ENCODE peak calls at places on chromosomes 4 and X, in seven cellular contexts. W is breast epithelium, Q is gastrocnemius medialis, C is SK-N-SH, R is Peyer's patch, T is fibroblast of lung, P is GM12878. J is an unnamed sample.

GRCh38 chrX:69262036-69262905 is 97.0 kb upstream of the PJA1 start:
- DNase-seq in W (no peak), Q (no peak), C (no peak), R (no peak), T (peak), P (no peak), J (peak)

GRCh38 chrX:108453841-108454240 is 14.2 kb downstream of the COL4A5 start:
- DNase-seq in W (no peak), Q (no peak), C (no peak), R (no peak), T (no peak), P (no peak), J (no peak)

GRCh38 chr4:168825975-168826374 is 184.1 kb downstream of the CBR4 start:
- DNase-seq in W (no peak), Q (no peak), C (no peak), R (no peak), T (no peak), P (no peak), J (no peak)

GRCh38 chr4:182143822-182144620 is 99.2 kb upstream of the TENM3 start:
- DNase-seq in W (no peak), Q (no peak), C (peak), R (peak), T (peak), P (no peak), J (no peak)

GRCh38 chr4:184987493-184988031 is 30.7 kb upstream of the HELT start:
- DNase-seq in W (no peak), Q (no peak), C (no peak), R (peak), T (no peak), P (no peak), J (no peak)

GRCh38 chr4:5888706-5889696 is 3.9 kb downstream of the CRMP1 start:
- DNase-seq in W (no peak), Q (no peak), C (no peak), R (no peak), T (no peak), P (no peak), J (no peak)

GRCh38 chrX:44945736-44946135 is 72.7 kb downstream of the KDM6A start:
- DNase-seq in W (no peak), Q (no peak), C (no peak), R (no peak), T (no peak), P (no peak), J (no peak)

GRCh38 chr4:72919464-72919863 is 150.1 kb downstream of the COX18 start:
- DNase-seq in W (no peak), Q (no peak), C (no peak), R (no peak), T (no peak), P (no peak), J (no peak)

GRCh38 chr4:10524196-10524833 is 67.1 kb upstream of the ZNF518B start:
- DNase-seq in W (no peak), Q (no peak), C (no peak), R (no peak), T (no peak), P (no peak), J (no peak)

GRCh38 chrX:38375888-38376287 is 23.5 kb downstream of the OTC start:
- DNase-seq in W (no peak), Q (no peak), C (peak), R (no peak), T (peak), P (no peak), J (no peak)

GRCh38 chrX:56797966-56798711 is 69.1 kb downstream of the NBDY start:
- DNase-seq in W (no peak), Q (peak), C (peak), R (no peak), T (peak), P (no peak), J (no peak)

GRCh38 chrX:134948333-134949241 is 42.2 kb upstream of the SMIM10 start:
- DNase-seq in W (no peak), Q (no peak), C (no peak), R (no peak), T (peak), P (no peak), J (no peak)

GRCh38 chr4:6327220-6327917 is 57.7 kb downstream of the WFS1 start:
- DNase-seq in W (peak), Q (peak), C (peak), R (peak), T (peak), P (no peak), J (peak)

GRCh38 chrX:19670854-19671620 is 155.7 kb upstream of the MAP3K15 start:
- DNase-seq in W (peak), Q (peak), C (peak), R (peak), T (peak), P (no peak), J (peak)

GRCh38 chrX:150913511-150913910 is 15.0 kb upstream of the CD99L2 start:
- DNase-seq in W (no peak), Q (no peak), C (no peak), R (no peak), T (peak), P (no peak), J (no peak)

GRCh38 chr4:31662951-31663350 is 942.8 kb downstream of the PCDH7 start:
- DNase-seq in W (no peak), Q (no peak), C (no peak), R (no peak), T (no peak), P (no peak), J (no peak)

GRCh38 chrX:83916525-83916924 is 55.6 kb downstream of the CYLC1 start:
- DNase-seq in W (no peak), Q (no peak), C (peak), R (no peak), T (no peak), P (no peak), J (no peak)

GRCh38 chr4:37471971-37472370 is 214.2 kb downstream of the RELL1 start:
- DNase-seq in W (peak), Q (no peak), C (no peak), R (peak), T (no peak), P (no peak), J (no peak)

GRCh38 chr4:83358410-83358809 is 23.8 kb upstream of the HPSE start:
- DNase-seq in W (no peak), Q (no peak), C (no peak), R (no peak), T (peak), P (no peak), J (no peak)

GRCh38 chr4:79107014-79107413 is 167.8 kb upstream of the PAQR3 start:
- DNase-seq in W (no peak), Q (no peak), C (no peak), R (no peak), T (no peak), P (no peak), J (no peak)

GRCh38 chr4:34422472-34422871 is 1821.8 kb downstream of the ARAP2 start:
- DNase-seq in W (no peak), Q (no peak), C (no peak), R (no peak), T (peak), P (no peak), J (no peak)

GRCh38 chr4:153564630-153565525 is 98.7 kb downstream of the TMEM131L start:
- DNase-seq in W (no peak), Q (peak), C (no peak), R (no peak), T (peak), P (no peak), J (no peak)

GRCh38 chrX:29617276-29617675 is 598.1 kb upstream of the MAGEB2 start:
- DNase-seq in W (no peak), Q (no peak), C (no peak), R (no peak), T (peak), P (no peak), J (no peak)

GRCh38 chrX:100494974-100495373 is 84.9 kb upstream of the PCDH19 start:
- DNase-seq in W (no peak), Q (no peak), C (no peak), R (no peak), T (no peak), P (no peak), J (no peak)

GRCh38 chrX:47707031-47707780 is 48.2 kb upstream of the UXT start:
- DNase-seq in W (no peak), Q (no peak), C (no peak), R (no peak), T (peak), P (no peak), J (no peak)

GRCh38 chr4:7960790-7961655 is 21.4 kb upstream of the AFAP1 start:
- DNase-seq in W (peak), Q (peak), C (peak), R (no peak), T (peak), P (peak), J (no peak)

GRCh38 chrX:123121241-123121640 is 62.8 kb upstream of the GRIA3 start:
- DNase-seq in W (no peak), Q (no peak), C (no peak), R (no peak), T (no peak), P (no peak), J (no peak)

DNA sequence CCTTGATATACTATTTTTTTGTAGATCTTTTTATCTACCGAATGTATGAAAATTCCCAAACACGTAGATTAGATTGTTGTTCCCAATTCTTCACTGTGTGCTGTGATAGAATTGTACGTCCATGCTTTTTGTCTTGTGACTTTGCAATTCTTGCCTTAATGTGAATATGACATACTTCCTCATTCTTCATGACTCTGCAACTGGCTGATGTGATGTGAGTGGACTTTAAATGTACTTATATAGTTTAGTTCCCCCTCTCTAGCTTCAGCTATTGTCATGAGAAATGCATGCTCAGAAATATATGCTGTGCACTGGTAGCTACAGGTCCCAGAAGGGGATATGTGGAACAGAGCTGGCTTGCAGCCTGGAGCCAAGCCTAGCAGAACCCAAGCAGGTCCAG is 89.4 kb downstream of the FTHL17 start:
- DNase-seq in W (no peak), Q (no peak), C (no peak), R (no peak), T (no peak), P (no peak), J (no peak)
- H3K27ac ChIP-seq in W (no peak), Q (no peak), C (no peak), R (no peak), T (no peak), P (no peak), J (no peak)

GRCh38 chr4:1780435-1780834 is 12.7 kb upstream of the FGFR3 start:
- DNase-seq in W (no peak), Q (no peak), C (no peak), R (no peak), T (no peak), P (no peak), J (no peak)

GRCh38 chr4:1779588-1780382 is 13.3 kb upstream of the FGFR3 start:
- DNase-seq in W (no peak), Q (no peak), C (no peak), R (no peak), T (no peak), P (no peak), J (no peak)

GRCh38 chr4:1777822-1778641 is 15.1 kb upstream of the FGFR3 start:
- DNase-seq in W (no peak), Q (no peak), C (no peak), R (no peak), T (no peak), P (no peak), J (no peak)

GRCh38 chr4:1776521-1777161 is 16.5 kb upstream of the FGFR3 start:
- DNase-seq in W (no peak), Q (no peak), C (no peak), R (no peak), T (no peak), P (no peak), J (no peak)

GRCh38 chr4:1778642-1779392 is 14.3 kb upstream of the FGFR3 start:
- DNase-seq in W (no peak), Q (no peak), C (no peak), R (no peak), T (no peak), P (no peak), J (no peak)
- H3K27ac ChIP-seq in W (no peak), Q (no peak), C (no peak), R (no peak), T (no peak), P (no peak), J (no peak)

GRCh38 chrX:133265331-133265730 is 47.2 kb upstream of the TFDP3 start:
- DNase-seq in W (no peak), Q (no peak), C (no peak), R (no peak), T (no peak), P (no peak), J (no peak)
- H3K27ac ChIP-seq in W (no peak), Q (no peak), C (no peak), R (no peak), T (no peak), P (no peak), J (no peak)

GRCh38 chr4:87097075-87097474 is 123.3 kb downstream of the KLHL8 start:
- DNase-seq in W (no peak), Q (no peak), C (no peak), R (no peak), T (no peak), P (no peak), J (no peak)

GRCh38 chr4:87090305-87090704 is 130.1 kb downstream of the KLHL8 start:
- DNase-seq in W (no peak), Q (no peak), C (no peak), R (no peak), T (no peak), P (no peak), J (no peak)

GRCh38 chr4:87089368-87089767 is 131.1 kb downstream of the KLHL8 start:
- DNase-seq in W (no peak), Q (no peak), C (no peak), R (no peak), T (no peak), P (no peak), J (no peak)

GRCh38 chr4:87092389-87093141 is 127.9 kb downstream of the KLHL8 start:
- DNase-seq in W (peak), Q (peak), C (peak), R (peak), T (peak), P (no peak), J (peak)

GRCh38 chr4:87093443-87094123 is 126.8 kb downstream of the KLHL8 start:
- DNase-seq in W (no peak), Q (no peak), C (peak), R (peak), T (peak), P (peak), J (no peak)
- H3K27ac ChIP-seq in W (peak), Q (peak), C (peak), R (no peak), T (no peak), P (peak), J (peak)

GRCh38 chr4:24771241-24771640 is 24.1 kb upstream of the SOD3 start:
- DNase-seq in W (no peak), Q (no peak), C (no peak), R (no peak), T (peak), P (no peak), J (no peak)
- H3K27ac ChIP-seq in W (no peak), Q (no peak), C (peak), R (no peak), T (no peak), P (no peak), J (no peak)

GRCh38 chr4:88775529-88775928 is 77.9 kb upstream of the NAP1L5 start:
- DNase-seq in W (no peak), Q (no peak), C (no peak), R (no peak), T (no peak), P (no peak), J (no peak)
- H3K27ac ChIP-seq in W (peak), Q (no peak), C (no peak), R (no peak), T (no peak), P (no peak), J (no peak)

GRCh38 chr4:3251691-3252479 is 2.9 kb downstream of the MSANTD1 start:
- DNase-seq in W (no peak), Q (peak), C (no peak), R (no peak), T (no peak), P (no peak), J (no peak)
- H3K27ac ChIP-seq in W (no peak), Q (no peak), C (no peak), R (no peak), T (no peak), P (no peak), J (no peak)

J was measured in tibial nerve.